ENCODE peak calls at places on chromosomes 5 and 9, in seven cellular contexts. Q is stimulated activated CD8-positive, alpha-beta memory T cell treated with anti-CD3 and anti-CD28 coated beads, Interleukin-2, amount 100 ng/mL, for 48 hours; N is NCI-H1417; U is aorta; I is ureter; Y is GM10248; G is C1 segment of cervical spinal cord. S is an unnamed sample.

GRCh38 chr9:107737987-107738743 is 248.6 kb upstream of the KLF4 start:
- DNase-seq in Q (no peak), N (peak; percentile 4), U (peak; percentile 76), I (peak; percentile 60), Y (no peak), G (no peak), S (peak; percentile 52)

GRCh38 chr5:91277093-91277626 is 106.0 kb downstream of the ARRDC3 start:
- DNase-seq in Q (no peak), N (no peak), U (no peak), I (no peak), Y (no peak), G (no peak), S (no peak)

GRCh38 chr5:107484261-107484660 is 186.5 kb downstream of the EFNA5 start:
- DNase-seq in Q (no peak), N (no peak), U (no peak), I (no peak), Y (no peak), G (no peak), S (no peak)

GRCh38 chr5:1265026-1265425 is 29.8 kb downstream of the TERT start:
- DNase-seq in Q (no peak), N (no peak), U (no peak), I (no peak), Y (no peak), G (no peak), S (no peak)

GRCh38 chr5:117731445-117731844 is 1156.8 kb upstream of the SEMA6A start:
- DNase-seq in Q (no peak), N (no peak), U (no peak), I (no peak), Y (no peak), G (no peak), S (no peak)

GRCh38 chr5:141630570-141631140 is 6.0 kb downstream of the HDAC3 start:
- DNase-seq in Q (no peak), N (no peak), U (no peak), I (no peak), Y (no peak), G (no peak), S (no peak)

GRCh38 chr5:135813758-135814157 is 20.7 kb upstream of the SLC25A48 start:
- DNase-seq in Q (no peak), N (no peak), U (no peak), I (peak; percentile 28), Y (no peak), G (no peak), S (no peak)

GRCh38 chr5:27708579-27708978 is 670.2 kb upstream of the CDH9 start:
- DNase-seq in Q (no peak), N (no peak), U (no peak), I (no peak), Y (no peak), G (no peak), S (no peak)

GRCh38 chr5:73199671-73200070 is 26.7 kb downstream of the TMEM174 start:
- DNase-seq in Q (no peak), N (no peak), U (no peak), I (no peak), Y (no peak), G (no peak), S (no peak)

GRCh38 chr5:147949711-147950573 is 43.6 kb upstream of the C5orf46 start:
- DNase-seq in Q (no peak), N (peak; percentile 30), U (no peak), I (no peak), Y (peak; percentile 45), G (no peak), S (no peak)

GRCh38 chr5:167918492-167919267 is 372.8 kb upstream of the WWC1 start:
- DNase-seq in Q (no peak), N (no peak), U (no peak), I (no peak), Y (no peak), G (no peak), S (peak; percentile 19)

GRCh38 chr9:129275626-129276247 is 97.7 kb upstream of the IER5L start:
- DNase-seq in Q (no peak), N (no peak), U (peak; percentile 16), I (peak; percentile 34), Y (no peak), G (no peak), S (no peak)

S was measured in tibial nerve.